ENCODE peak calls at places on chromosomes 13 and 19, in nine cellular contexts. R is GM06990; F is bronchial epithelial cell; A is HCT116; V is dorsolateral prefrontal cortex; S is left ventricle myocardium inferior; X is uterus; Y is CD4-positive, alpha-beta T cell; G is PC-3. C is an unnamed sample. For H3K27me3, the result is how much of the 10 kb centered on the place peaks cover.

GRCh38 chr19:38729653-38730469 is 14.4 kb downstream of the CAPN12 start:
- DNase-seq in R (peak), F (peak), A (peak), V (no peak), S (peak), X (peak), Y (peak), G (peak), C (no peak)

GRCh38 chr13:61954092-61954491 is 538.4 kb upstream of the PCDH20 start:
- DNase-seq in R (no peak), F (peak), A (peak), V (no peak), S (no peak), X (no peak), Y (no peak), G (peak), C (no peak)

GRCh38 chr19:45187421-45188100 is 9.0 kb downstream of the BLOC1S3 start:
- DNase-seq in R (peak), F (no peak), A (no peak), V (no peak), S (no peak), X (no peak), Y (no peak), G (peak), C (no peak)

GRCh38 chr13:111924676-111925075 is 142.3 kb upstream of the SOX1 start:
- DNase-seq in R (no peak), F (no peak), A (no peak), V (peak), S (no peak), X (no peak), Y (no peak), G (no peak), C (no peak)

GRCh38 chr13:24672141-24673132 is 7.8 kb upstream of the ATP12A start:
- DNase-seq in R (no peak), F (no peak), A (no peak), V (no peak), S (no peak), X (no peak), Y (no peak), G (no peak), C (no peak)

GRCh38 chr19:50022823-50023222 is 2.3 kb downstream of the VRK3 start:
- DNase-seq in R (no peak), F (no peak), A (no peak), V (no peak), S (no peak), X (no peak), Y (no peak), G (no peak), C (no peak)

GRCh38 chr19:55451163-55451521 is 8.0 kb upstream of the SHISA7 start:
- DNase-seq in R (no peak), F (no peak), A (no peak), V (no peak), S (no peak), X (no peak), Y (no peak), G (no peak), C (no peak)

GRCh38 chr13:109383683-109384082 is 402.7 kb downstream of the IRS2 start:
- DNase-seq in R (no peak), F (peak), A (no peak), V (no peak), S (no peak), X (no peak), Y (no peak), G (peak), C (no peak)

GRCh38 chr13:107563099-107563925 is 652.0 kb downstream of the LIG4 start:
- DNase-seq in R (no peak), F (no peak), A (no peak), V (no peak), S (no peak), X (no peak), Y (no peak), G (no peak), C (no peak)

GRCh38 chr19:49690656-49691242 is at the start of gene CPT1C:
- DNase-seq in R (no peak), F (peak), A (no peak), V (peak), S (peak), X (peak), Y (peak), G (peak), C (peak)

GRCh38 chr19:46963093-46963734 is 56.4 kb upstream of the NPAS1 start:
- DNase-seq in R (no peak), F (no peak), A (no peak), V (no peak), S (no peak), X (no peak), Y (no peak), G (peak), C (no peak)

GRCh38 chr19:8663920-8664670 is 33.7 kb downstream of the NFILZ start:
- DNase-seq in R (peak), F (no peak), A (no peak), V (no peak), S (no peak), X (no peak), Y (peak), G (no peak), C (no peak)

GRCh38 chr13:29713841-29714240 is 118.4 kb upstream of the SLC7A1 start:
- DNase-seq in R (no peak), F (no peak), A (peak), V (no peak), S (no peak), X (no peak), Y (no peak), G (peak), C (no peak)

GRCh38 chr19:48591021-48591420 is 15.5 kb upstream of the SPACA4 start:
- DNase-seq in R (no peak), F (no peak), A (no peak), V (no peak), S (no peak), X (no peak), Y (no peak), G (peak), C (no peak)
- TF ChIP-seq CTCF in R (no peak), F (no peak), A (peak), V (no peak), S (no peak), X (no peak), Y (no peak), G (peak), C (no peak)

DNA sequence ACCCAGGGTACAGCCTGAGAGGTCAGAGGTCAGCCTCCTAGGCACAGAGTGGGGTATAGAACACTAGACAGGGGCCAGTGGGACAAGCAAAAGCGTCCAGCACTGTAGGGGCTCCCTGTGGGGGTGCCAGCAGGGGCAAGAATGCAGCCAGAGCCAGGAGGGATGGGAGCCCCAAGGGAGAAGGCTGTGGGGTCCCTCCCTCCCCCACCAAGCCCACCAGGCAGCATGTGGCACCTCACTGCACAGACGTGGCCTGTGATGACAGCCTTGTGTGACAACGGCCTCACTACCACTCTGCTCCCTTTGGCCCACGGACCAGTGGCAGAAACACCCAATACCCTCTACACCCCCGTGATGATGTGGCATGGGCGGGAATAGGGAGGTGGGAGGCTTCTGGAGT is 10.1 kb downstream of the ARMC6 start:
- DNase-seq in R (no peak), F (no peak), A (no peak), V (no peak), S (no peak), X (no peak), Y (no peak), G (no peak), C (no peak)
- H3K27me3 ChIP-seq in R (under half), F (under half), A (under half), V (under half), S (under half), X (under half), Y (under half), G (under half), C (under half)

GRCh38 chr13:86725105-86725504 is 925.9 kb upstream of the SLITRK6 start:
- DNase-seq in R (no peak), F (no peak), A (no peak), V (no peak), S (no peak), X (no peak), Y (no peak), G (no peak), C (no peak)
- TF ChIP-seq CTCF in R (no peak), F (no peak), A (peak), V (no peak), S (no peak), X (no peak), Y (no peak), G (peak), C (no peak)

GRCh38 chr13:71864094-71864980 is 2.7 kb downstream of the DACH1 start:
- DNase-seq in R (no peak), F (no peak), A (no peak), V (peak), S (peak), X (peak), Y (peak), G (no peak), C (no peak)
- H3K27me3 ChIP-seq in R (under half), F (under half), A (under half), V (under half), S (under half), X (under half), Y (under half), G (half or more), C (under half)

GRCh38 chr13:44770951-44771350 is 194.8 kb upstream of the TSC22D1 start:
- DNase-seq in R (no peak), F (no peak), A (no peak), V (no peak), S (no peak), X (no peak), Y (no peak), G (no peak), C (no peak)
- TF ChIP-seq CTCF in R (no peak), F (no peak), A (no peak), V (no peak), S (no peak), X (no peak), Y (no peak), G (no peak), C (no peak)

GRCh38 chr13:52739468-52740071 is at the start of gene CNMD:
- DNase-seq in R (no peak), F (no peak), A (no peak), V (no peak), S (no peak), X (no peak), Y (no peak), G (no peak), C (no peak)
- H3K27me3 ChIP-seq in R (under half), F (under half), A (under half), V (under half), S (half or more), X (under half), Y (under half), G (under half), C (under half)

GRCh38 chr19:30255783-30256509 is 116.2 kb upstream of the ZNF536 start:
- DNase-seq in R (no peak), F (no peak), A (no peak), V (no peak), S (no peak), X (no peak), Y (no peak), G (no peak), C (no peak)
- TF ChIP-seq CTCF in R (no peak), F (no peak), A (no peak), V (no peak), S (no peak), X (no peak), Y (no peak), G (no peak), C (no peak)

DNA sequence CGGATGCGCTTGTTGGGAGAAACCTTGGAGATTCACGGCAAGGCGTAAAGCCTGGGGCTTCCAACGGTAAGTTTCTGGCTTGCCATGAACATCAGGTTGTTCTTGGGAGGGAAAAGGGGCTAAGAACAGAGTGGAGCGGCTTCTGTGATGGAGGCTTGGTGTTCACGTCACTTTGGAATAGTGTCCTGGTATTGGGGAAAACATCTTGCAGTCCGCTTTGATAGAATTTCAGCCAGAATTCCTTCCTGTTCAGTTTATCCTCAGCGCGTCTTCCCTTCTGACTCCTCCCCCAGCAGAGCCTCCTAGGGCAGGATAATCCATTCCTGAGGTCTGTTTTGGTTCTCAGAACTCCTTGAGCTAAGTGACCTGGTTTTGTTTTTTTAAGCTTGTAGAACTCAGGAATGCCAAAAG is 2.0 kb downstream of the KCTD15 start:
- DNase-seq in R (no peak), F (no peak), A (no peak), V (no peak), S (no peak), X (no peak), Y (no peak), G (no peak), C (no peak)
- H3K27me3 ChIP-seq in R (under half), F (under half), A (under half), V (under half), S (under half), X (under half), Y (under half), G (under half), C (under half)